ENCODE peak calls at places on chromosomes 5 and 9, in six cellular contexts. M is A673, H is upper lobe of right lung, K is fibroblast of the aortic adventitia, N is tibial artery, V is stomach. D is an unnamed sample.

GRCh38 chr5:150411245-150411979 is 1.3 kb downstream of the CD74 start:
- DNase-seq in N (no peak), M (no peak), H (peak), K (no peak), V (peak), D (no peak)

GRCh38 chr5:176535655-176536131 is 1.5 kb downstream of the RNF44 start:
- DNase-seq in H (no peak), M (no peak), K (no peak), V (no peak), N (no peak), D (no peak)

GRCh38 chr5:3382782-3383181 is 212.8 kb upstream of the IRX1 start:
- DNase-seq in K (no peak), M (no peak), N (no peak), V (no peak), H (no peak), D (no peak)

GRCh38 chr9:120874861-120875565 is 2.0 kb downstream of the PHF19 start:
- DNase-seq in H (no peak), M (no peak), V (no peak), N (no peak), K (no peak), D (no peak)

GRCh38 chr9:6232546-6232945 is 16.9 kb downstream of the IL33 start:
- DNase-seq in H (no peak), K (no peak), N (no peak), M (no peak), V (no peak), D (no peak)

GRCh38 chr9:27792971-27793689 is 219.8 kb upstream of the C9orf72 start:
- DNase-seq in K (no peak), N (no peak), M (no peak), V (no peak), H (no peak), D (no peak)

GRCh38 chr5:142542906-142543305 is 143.0 kb downstream of the FGF1 start:
- DNase-seq in H (no peak), M (no peak), V (no peak), N (no peak), K (peak), D (peak)

GRCh38 chr5:158198636-158199035 is 339.7 kb upstream of the CLINT1 start:
- DNase-seq in M (no peak), K (no peak), N (no peak), V (no peak), H (no peak), D (no peak)

GRCh38 chr5:174323878-174324281 is 278.4 kb downstream of the NSG2 start:
- DNase-seq in V (no peak), K (no peak), M (peak), N (peak), H (no peak), D (peak)

GRCh38 chr9:99038396-99038795 is 66.5 kb upstream of the TGFBR1 start:
- DNase-seq in V (no peak), N (no peak), K (no peak), M (no peak), H (no peak), D (no peak)

GRCh38 chr9:133767625-133768024 is 29.5 kb upstream of the SARDH start:
- DNase-seq in V (peak), M (no peak), H (no peak), N (peak), K (no peak), D (no peak)

GRCh38 chr5:113480243-113480642 is 8.0 kb downstream of the MCC start:
- DNase-seq in V (no peak), H (no peak), M (no peak), K (peak), N (no peak), D (peak)

GRCh38 chr5:39074009-39074886 is at the start of gene RICTOR:
- DNase-seq in K (peak), M (peak), N (peak), V (peak), H (peak), D (peak)

GRCh38 chr5:88502179-88503064 is 233.8 kb upstream of the TMEM161B start:
- DNase-seq in V (no peak), H (no peak), N (no peak), M (peak), K (peak), D (peak)

GRCh38 chr5:116509483-116510244 is 65.0 kb downstream of the SEMA6A start:
- DNase-seq in H (no peak), K (no peak), V (no peak), M (no peak), N (no peak), D (peak)

GRCh38 chr9:72648811-72649414 is 127.5 kb downstream of the TMC1 start:
- DNase-seq in K (no peak), H (no peak), N (no peak), V (no peak), M (no peak), D (no peak)

GRCh38 chr9:88804289-88804596 is 187.0 kb upstream of the S1PR3 start:
- DNase-seq in V (no peak), H (no peak), K (no peak), N (no peak), M (no peak), D (peak)

GRCh38 chr5:56327810-56328209 is 94.7 kb upstream of the ANKRD55 start:
- DNase-seq in V (no peak), K (no peak), M (no peak), N (no peak), H (no peak), D (no peak)

GRCh38 chr5:131589510-131590348 is 45.3 kb downstream of the RAPGEF6 start:
- DNase-seq in V (no peak), M (peak), N (no peak), K (peak), H (no peak), D (peak)

GRCh38 chr9:76651114-76651697 is 113.0 kb upstream of the PCA3 start:
- DNase-seq in K (peak), M (no peak), V (no peak), N (no peak), H (no peak), D (no peak)

GRCh38 chr5:175464414-175465233 is 13.7 kb upstream of the SFXN1 start:
- DNase-seq in K (peak), N (no peak), H (no peak), V (peak), M (peak), D (peak)

GRCh38 chr5:119274767-119275130 is 81.1 kb upstream of the TNFAIP8 start:
- DNase-seq in V (no peak), M (peak), N (no peak), H (no peak), K (peak), D (peak)

GRCh38 chr9:33179298-33179697 is 12.2 kb upstream of the B4GALT1 start:
- DNase-seq in V (no peak), H (no peak), K (no peak), M (no peak), N (no peak), D (no peak)

GRCh38 chr5:69265931-69266330 is 31.2 kb downstream of the CDK7 start:
- DNase-seq in N (no peak), M (peak), H (no peak), K (no peak), V (no peak), D (peak)

GRCh38 chr5:147095740-147096139 is 139.1 kb upstream of the STK32A start:
- DNase-seq in V (no peak), K (no peak), N (no peak), H (no peak), M (no peak), D (no peak)

GRCh38 chr9:120868339-120868675 is 8.7 kb downstream of the PHF19 start:
- DNase-seq in H (no peak), M (no peak), K (peak), N (no peak), V (no peak), D (peak)

GRCh38 chr9:112783551-112783954 is 33.0 kb downstream of the SNX30 start:
- DNase-seq in M (no peak), H (no peak), N (no peak), V (no peak), K (no peak), D (no peak)

GRCh38 chr9:4353236-4353635 is 53.4 kb upstream of the GLIS3 start:
- DNase-seq in K (no peak), V (no peak), M (no peak), N (no peak), H (no peak), D (peak)

GRCh38 chr9:95506692-95507455 is 9.9 kb downstream of the PTCH1 start:
- DNase-seq in V (peak), H (peak), N (peak), M (peak), K (no peak), D (no peak)

GRCh38 chr5:22088517-22088916 is 764.6 kb downstream of the CDH12 start:
- DNase-seq in N (no peak), H (no peak), V (no peak), M (peak), K (no peak), D (no peak)

GRCh38 chr5:95715799-95716461 is 15.2 kb upstream of the RHOBTB3 start:
- DNase-seq in N (no peak), H (no peak), K (peak), M (peak), V (no peak), D (peak)

GRCh38 chr9:17063535-17064135 is 71.2 kb upstream of the CNTLN start:
- DNase-seq in H (no peak), V (no peak), M (peak), K (peak), N (no peak), D (peak)
- TF ChIP-seq CTCF in H (peak), V (no peak), M (peak), K (peak), N (peak), D (peak)

GRCh38 chr5:172839669-172840068 is 5.6 kb downstream of the ERGIC1 start:
- DNase-seq in V (peak), K (no peak), M (no peak), H (no peak), N (no peak), D (no peak)
- TF ChIP-seq CTCF in V (no peak), K (no peak), M (no peak), H (no peak), N (no peak), D (no peak)

DNA sequence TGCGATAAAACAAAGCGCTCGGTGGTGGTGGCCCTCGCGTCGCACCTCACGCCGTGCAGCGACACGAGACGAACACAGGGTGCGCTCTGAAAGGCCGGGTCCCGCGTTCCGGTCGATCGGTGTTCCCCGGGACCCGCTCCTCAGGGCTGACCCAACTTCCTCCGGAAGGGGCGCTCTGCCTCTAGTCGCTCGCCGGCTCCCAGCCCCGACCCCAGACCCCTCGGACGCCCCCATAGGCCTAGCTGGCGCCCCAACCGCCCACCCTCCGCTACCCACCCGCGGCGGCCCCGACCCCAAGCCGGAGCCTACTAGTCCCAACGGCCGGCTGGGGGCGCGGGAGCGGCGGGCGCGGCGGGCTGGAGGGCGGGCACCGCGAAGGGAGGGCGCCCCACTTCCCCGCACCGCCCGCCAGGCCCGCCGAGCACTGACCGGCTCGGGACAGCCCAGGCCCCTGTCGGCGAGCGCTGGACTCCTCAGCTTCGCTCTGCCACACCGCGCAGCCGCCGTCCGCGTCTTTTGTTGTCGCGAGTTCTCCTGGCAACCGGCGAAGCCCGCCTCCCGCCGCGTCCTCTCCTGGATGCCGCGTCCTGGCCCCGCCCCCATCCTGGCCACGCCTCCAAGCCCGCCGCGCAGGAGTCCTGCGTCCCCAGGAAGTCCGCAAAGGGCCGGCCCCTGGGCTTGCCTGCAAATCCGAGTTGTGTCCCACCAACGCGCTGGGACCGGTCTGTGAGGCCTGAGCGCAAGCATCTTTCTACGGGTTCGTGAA is at the start of gene KIF27:
- DNase-seq in V (peak), N (peak), M (peak), K (peak), H (peak), D (peak)
- TF ChIP-seq CTCF in V (no peak), N (peak), M (peak), K (peak), H (peak), D (peak)

GRCh38 chr5:173278641-173279040 is 43.6 kb upstream of the NKX2-5 start:
- DNase-seq in V (no peak), M (no peak), N (no peak), K (no peak), H (no peak), D (no peak)

GRCh38 chr5:173282916-173283315 is 45.3 kb downstream of the STC2 start:
- DNase-seq in V (no peak), H (no peak), M (no peak), N (no peak), K (no peak), D (no peak)

GRCh38 chr5:173283318-173284288 is 44.6 kb downstream of the STC2 start:
- DNase-seq in K (peak), M (peak), V (peak), H (peak), N (peak), D (peak)

GRCh38 chr5:173279166-173279565 is 44.2 kb upstream of the NKX2-5 start:
- DNase-seq in M (no peak), V (no peak), K (no peak), H (no peak), N (no peak), D (no peak)

DNA sequence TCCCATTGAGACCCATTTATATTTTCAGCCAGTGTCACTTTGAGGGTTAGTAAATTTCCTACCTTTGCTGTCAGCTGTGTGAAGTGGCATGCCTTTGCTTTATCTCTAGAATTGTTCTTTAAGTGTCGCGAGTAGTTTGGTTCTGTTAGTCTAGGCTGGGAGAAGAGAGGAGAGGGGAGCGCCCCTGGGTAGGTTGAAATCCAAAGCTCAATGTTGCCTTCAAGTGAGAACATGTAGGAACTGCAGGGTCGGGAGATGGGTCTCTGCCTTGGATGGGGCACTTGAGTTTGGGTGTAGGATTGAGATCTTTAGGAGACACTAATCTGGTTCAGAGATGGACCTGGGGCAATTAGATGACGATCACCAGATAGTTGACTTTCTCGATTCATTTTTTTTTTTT is 46.3 kb downstream of the STC2 start:
- DNase-seq in N (no peak), M (peak), V (no peak), H (no peak), K (peak), D (peak)
- TF ChIP-seq CTCF in N (no peak), M (peak), V (no peak), H (no peak), K (peak), D (peak)

GRCh38 chr9:123426406-123426805 is 70.4 kb downstream of the CRB2 start:
- DNase-seq in N (no peak), H (no peak), K (no peak), M (no peak), V (peak), D (no peak)

GRCh38 chr9:123432331-123433236 is 76.6 kb downstream of the CRB2 start:
- DNase-seq in K (no peak), V (peak), N (no peak), M (no peak), H (peak), D (no peak)

GRCh38 chr9:123435471-123435870 is 79.5 kb downstream of the CRB2 start:
- DNase-seq in K (no peak), H (no peak), N (no peak), M (no peak), V (no peak), D (no peak)

GRCh38 chr9:123434619-123435240 is 78.7 kb downstream of the CRB2 start:
- DNase-seq in H (peak), M (no peak), N (no peak), V (no peak), K (no peak), D (no peak)

DNA sequence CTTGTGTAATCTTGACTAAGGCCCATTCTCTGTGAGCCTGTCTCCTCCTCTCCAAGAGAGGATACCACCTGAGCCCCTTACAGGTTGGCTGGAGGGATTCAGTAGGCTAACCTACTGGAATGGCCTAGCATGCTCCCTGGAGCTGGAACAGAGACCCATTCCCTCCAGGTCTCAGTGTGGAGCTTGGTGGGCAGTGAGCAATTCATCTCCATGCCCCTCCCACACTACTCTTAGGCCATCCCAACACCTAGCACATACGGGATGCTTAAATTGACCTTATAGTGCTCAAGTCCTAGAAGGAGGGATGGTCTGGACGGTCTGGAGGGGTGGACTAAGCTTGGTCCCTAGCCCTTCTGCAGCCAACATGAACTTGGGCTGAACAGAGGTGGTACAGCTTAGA is 75.6 kb downstream of the CRB2 start:
- DNase-seq in N (no peak), M (no peak), V (no peak), K (no peak), H (no peak), D (no peak)
- TF ChIP-seq CTCF in N (no peak), M (no peak), V (no peak), K (no peak), H (no peak), D (no peak)

DNA sequence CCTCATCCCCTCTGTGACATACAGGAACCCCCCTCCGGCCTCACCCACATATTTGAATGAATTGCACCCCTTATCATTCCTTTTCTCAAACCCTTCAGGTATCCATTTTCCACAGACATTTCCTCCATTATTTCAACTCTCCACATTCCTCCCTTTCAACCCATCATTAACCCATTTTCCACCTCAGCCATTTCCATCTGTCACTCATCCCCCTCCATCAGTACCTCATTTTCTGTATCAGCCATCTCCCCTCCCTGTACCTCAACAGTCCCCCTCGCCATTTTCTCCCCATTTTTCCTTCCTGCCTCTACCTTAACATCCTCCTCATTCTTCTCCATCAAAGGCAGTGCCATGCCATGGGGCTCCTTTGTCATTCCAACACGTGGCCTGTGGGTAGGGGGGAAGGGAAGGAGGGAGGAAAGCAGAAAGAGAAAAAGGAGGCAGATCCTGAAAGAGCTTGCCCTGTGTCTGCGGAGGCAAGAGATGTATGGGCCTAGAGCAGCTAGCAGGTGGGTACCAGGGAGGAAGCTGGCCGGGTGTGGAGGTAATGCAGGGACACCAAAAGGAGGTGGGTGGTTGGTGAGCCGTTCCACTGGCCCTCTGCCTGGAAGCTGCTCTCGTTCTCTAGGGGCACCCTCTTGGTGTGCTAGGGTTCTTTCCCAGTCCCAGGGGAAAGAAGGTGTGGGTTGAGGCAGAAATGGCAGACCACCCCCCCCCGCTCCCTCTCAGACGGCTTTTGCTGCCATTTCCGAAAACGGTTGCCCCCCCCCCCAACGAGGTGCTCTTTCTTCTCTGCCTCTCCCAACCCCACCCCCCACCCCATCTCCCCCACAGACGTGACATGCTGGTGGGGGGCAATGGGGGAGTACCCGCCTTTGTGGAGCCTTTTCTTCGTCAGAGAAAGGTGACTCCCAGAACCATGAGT is 1.6 kb downstream of the DNAJB5 start:
- DNase-seq in H (no peak), N (peak), K (no peak), M (no peak), V (no peak), D (no peak)
- TF ChIP-seq CTCF in H (no peak), N (no peak), K (no peak), M (no peak), V (no peak), D (no peak)

GRCh38 chr9:96688745-96689464 is 33.8 kb upstream of the PRXL2C start:
- DNase-seq in V (no peak), H (no peak), K (no peak), M (no peak), N (no peak), D (no peak)

GRCh38 chr9:96680812-96681499 is 25.8 kb upstream of the PRXL2C start:
- DNase-seq in M (no peak), V (no peak), K (no peak), H (no peak), N (no peak), D (no peak)

GRCh38 chr9:96691326-96691725 is 36.2 kb upstream of the PRXL2C start:
- DNase-seq in H (no peak), M (no peak), K (no peak), V (no peak), N (no peak), D (no peak)

GRCh38 chr9:96688215-96688614 is 33.1 kb upstream of the PRXL2C start:
- DNase-seq in H (no peak), V (no peak), N (no peak), K (no peak), M (no peak), D (no peak)

GRCh38 chr9:96686638-96687335 is 31.7 kb upstream of the PRXL2C start:
- DNase-seq in K (peak), H (peak), V (peak), M (peak), N (peak), D (peak)
- TF ChIP-seq CTCF in K (peak), H (peak), V (no peak), M (peak), N (peak), D (peak)

D was measured in cardiac fibroblast.